ENCODE peak calls at places on chromosome 6, in eight cellular contexts. T is effector CD4-positive, alpha-beta T cell; Z is HEK293T; V is non-pigmented ciliary epithelial cell; R is foreskin melanocyte; E is HT-29; L is tibial nerve; K is NT2/D1. O is an unnamed sample.

GRCh38 chr6:38153511-38153910 is 334.0 kb downstream of the ZFAND3 start:
- DNase-seq in T (no peak), Z (no peak), V (no peak), R (no peak), E (no peak), L (no peak), K (no peak), O (no peak)

GRCh38 chr6:11080296-11080695 is 13.3 kb upstream of the SMIM13 start:
- DNase-seq in T (no peak), Z (no peak), V (no peak), R (no peak), E (no peak), L (no peak), K (no peak), O (no peak)

GRCh38 chr6:5950448-5950847 is 56.3 kb downstream of the NRN1 start:
- DNase-seq in T (no peak), Z (peak; percentile 59), V (no peak), R (no peak), E (peak; percentile 14), L (no peak), K (peak; percentile 13), O (no peak)

GRCh38 chr6:71510057-71510713 is 221.6 kb downstream of the OGFRL1 start:
- DNase-seq in T (no peak), Z (peak; percentile 40), V (no peak), R (peak; percentile 53), E (peak; percentile 52), L (no peak), K (peak; percentile 9), O (peak; percentile 69)

GRCh38 chr6:88629838-88630462 is 333.5 kb downstream of the RNGTT start:
- DNase-seq in T (no peak), Z (no peak), V (peak; percentile 6), R (no peak), E (peak; percentile 12), L (no peak), K (peak; percentile 5), O (no peak)

GRCh38 chr6:22827760-22828159 is 258.4 kb downstream of the HDGFL1 start:
- DNase-seq in T (no peak), Z (no peak), V (no peak), R (no peak), E (no peak), L (no peak), K (no peak), O (no peak)

GRCh38 chr6:169236988-169237387 is 16.7 kb downstream of the THBS2 start:
- DNase-seq in T (no peak), Z (no peak), V (no peak), R (no peak), E (no peak), L (no peak), K (no peak), O (no peak)

GRCh38 chr6:141824258-141824795 is 308.4 kb upstream of the GJE1 start:
- DNase-seq in T (no peak), Z (no peak), V (no peak), R (no peak), E (no peak), L (no peak), K (no peak), O (no peak)

GRCh38 chr6:160238786-160239751 is 19.6 kb downstream of the SLC22A2 start:
- DNase-seq in T (no peak), Z (no peak), V (no peak), R (no peak), E (peak; percentile 20), L (no peak), K (no peak), O (no peak)

GRCh38 chr6:4210619-4211419 is 75.4 kb upstream of the ECI2 start:
- DNase-seq in T (peak; percentile 25), Z (peak; percentile 60), V (peak; percentile 18), R (peak; percentile 61), E (peak; percentile 70), L (peak; percentile 45), K (peak; percentile 47), O (peak; percentile 62)

GRCh38 chr6:135944120-135944519 is 92.6 kb downstream of the PDE7B start:
- DNase-seq in T (no peak), Z (no peak), V (no peak), R (no peak), E (no peak), L (no peak), K (no peak), O (no peak)

GRCh38 chr6:107066697-107067659 is 39.0 kb downstream of the MTRES1 start:
- DNase-seq in T (no peak), Z (no peak), V (no peak), R (no peak), E (no peak), L (no peak), K (no peak), O (no peak)

GRCh38 chr6:104320896-104321295 is 538.8 kb downstream of the HACE1 start:
- DNase-seq in T (no peak), Z (no peak), V (no peak), R (no peak), E (no peak), L (no peak), K (no peak), O (no peak)

GRCh38 chr6:23704655-23705054 is 421.4 kb upstream of the NRSN1 start:
- DNase-seq in T (no peak), Z (no peak), V (no peak), R (no peak), E (no peak), L (no peak), K (no peak), O (no peak)

GRCh38 chr6:47264775-47265184 is 44.9 kb downstream of the TNFRSF21 start:
- DNase-seq in T (no peak), Z (no peak), V (no peak), R (no peak), E (no peak), L (no peak), K (no peak), O (no peak)

GRCh38 chr6:108482559-108482958 is 78.2 kb upstream of the FOXO3 start:
- DNase-seq in T (no peak), Z (no peak), V (no peak), R (no peak), E (no peak), L (no peak), K (no peak), O (no peak)

GRCh38 chr6:102832021-102832420 is 1438.5 kb downstream of the GRIK2 start:
- DNase-seq in T (no peak), Z (no peak), V (no peak), R (no peak), E (no peak), L (no peak), K (no peak), O (no peak)

GRCh38 chr6:131858765-131859490 is 51.1 kb downstream of the ENPP1 start:
- DNase-seq in T (no peak), Z (no peak), V (no peak), R (peak; percentile 11), E (no peak), L (no peak), K (no peak), O (no peak)

GRCh38 chr6:26286168-26286854 is 78.7 kb upstream of the BTN3A2 start:
- DNase-seq in T (peak; percentile 68), Z (peak; percentile 32), V (no peak), R (no peak), E (peak; percentile 83), L (peak; percentile 59), K (no peak), O (peak; percentile 89)

GRCh38 chr6:78089551-78089950 is 436.7 kb downstream of the MEI4 start:
- DNase-seq in T (no peak), Z (no peak), V (no peak), R (no peak), E (no peak), L (no peak), K (no peak), O (no peak)

GRCh38 chr6:1724616-1725015 is 114.9 kb downstream of the FOXC1 start:
- DNase-seq in T (no peak), Z (no peak), V (no peak), R (peak; percentile 46), E (peak; percentile 85), L (no peak), K (no peak), O (no peak)

GRCh38 chr6:40719671-40720374 is 132.7 kb upstream of the LRFN2 start:
- DNase-seq in T (no peak), Z (no peak), V (peak; percentile 9), R (peak; percentile 6), E (no peak), L (no peak), K (no peak), O (peak; percentile 50)

GRCh38 chr6:154614101-154614500 is 103.6 kb upstream of the CNKSR3 start:
- DNase-seq in T (no peak), Z (no peak), V (peak; percentile 40), R (no peak), E (no peak), L (no peak), K (no peak), O (no peak)

GRCh38 chr6:90350689-90351554 is 54.3 kb upstream of the BACH2 start:
- DNase-seq in T (no peak), Z (no peak), V (no peak), R (no peak), E (no peak), L (no peak), K (no peak), O (peak; percentile 25)

GRCh38 chr6:4805553-4806307 is 29.5 kb downstream of the CDYL start:
- DNase-seq in T (no peak), Z (peak; percentile 47), V (no peak), R (no peak), E (peak; percentile 72), L (no peak), K (no peak), O (peak; percentile 78)

GRCh38 chr6:111949546-111949945 is 76.3 kb upstream of the FYN start:
- DNase-seq in T (no peak), Z (no peak), V (no peak), R (no peak), E (no peak), L (no peak), K (no peak), O (no peak)

GRCh38 chr6:166672146-166672545 is 45.1 kb upstream of the RPS6KA2 start:
- DNase-seq in T (no peak), Z (no peak), V (no peak), R (no peak), E (no peak), L (no peak), K (no peak), O (no peak)

GRCh38 chr6:65638047-65638831 is 68.8 kb downstream of the EYS start:
- DNase-seq in T (no peak), Z (peak; percentile 9), V (no peak), R (no peak), E (peak; percentile 51), L (no peak), K (peak; percentile 9), O (no peak)

GRCh38 chr6:12391472-12391871 is 101.3 kb downstream of the EDN1 start:
- DNase-seq in T (no peak), Z (no peak), V (no peak), R (no peak), E (no peak), L (no peak), K (no peak), O (no peak)

GRCh38 chr6:125421853-125422252 is 120.1 kb upstream of the HDDC2 start:
- DNase-seq in T (no peak), Z (peak; percentile 61), V (peak; percentile 4), R (no peak), E (no peak), L (no peak), K (peak; percentile 71), O (peak; percentile 36)

GRCh38 chr6:152341596-152341995 is 295.6 kb downstream of the SYNE1 start:
- DNase-seq in T (no peak), Z (no peak), V (no peak), R (peak; percentile 69), E (no peak), L (no peak), K (no peak), O (no peak)

GRCh38 chr6:41262401-41262800 is 24.1 kb downstream of the TREM1 start:
- DNase-seq in T (no peak), Z (no peak), V (no peak), R (no peak), E (no peak), L (no peak), K (no peak), O (no peak)

GRCh38 chr6:38055210-38055609 is 235.7 kb downstream of the ZFAND3 start:
- DNase-seq in T (no peak), Z (no peak), V (no peak), R (no peak), E (no peak), L (no peak), K (no peak), O (peak; percentile 20)